ENCODE peak calls at places on chromosomes 5 and 9, in six cellular contexts. S is aorta; M is right cardiac atrium; C is stomach; Q is WERI-Rb-1; X is stimulated activated CD4-positive, alpha-beta T cell treated with anti-CD3 and anti-CD28 coated beads, Interleukin-2, amount 100 ng/mL, for 48 hours. H is an unnamed sample.

GRCh38 chr5:33891731-33892418 is at the start of gene ADAMTS12:
- DNase-seq in S (peak), M (peak), C (no peak), Q (no peak), X (no peak), H (peak)

GRCh38 chr5:177142029-177142681 is 8.6 kb downstream of the NSD1 start:
- DNase-seq in S (no peak), M (no peak), C (no peak), Q (no peak), X (no peak), H (no peak)

GRCh38 chr9:91117959-91118651 is 243.6 kb downstream of the AUH start:
- DNase-seq in S (peak), M (peak), C (peak), Q (peak), X (no peak), H (no peak)

GRCh38 chr9:36946653-36947052 is 87.4 kb downstream of the PAX5 start:
- DNase-seq in S (no peak), M (no peak), C (no peak), Q (no peak), X (no peak), H (no peak)

GRCh38 chr9:116633444-116633843 is 53.7 kb upstream of the TRIM32 start:
- DNase-seq in S (no peak), M (no peak), C (no peak), Q (no peak), X (no peak), H (no peak)

GRCh38 chr5:139657363-139658321 is 9.5 kb downstream of the CXXC5 start:
- DNase-seq in S (no peak), M (peak), C (no peak), Q (no peak), X (no peak), H (no peak)

GRCh38 chr5:154421868-154422267 is 23.9 kb upstream of the SAP30L start:
- DNase-seq in S (no peak), M (no peak), C (no peak), Q (peak), X (no peak), H (no peak)

GRCh38 chr5:175847061-175847460 is 24.3 kb upstream of the CPLX2 start:
- DNase-seq in S (no peak), M (no peak), C (no peak), Q (no peak), X (no peak), H (no peak)

GRCh38 chr5:170632985-170633234 is 129.1 kb downstream of the KCNIP1 start:
- DNase-seq in S (peak), M (peak), C (peak), Q (peak), X (peak), H (peak)

GRCh38 chr9:36100532-36100931 is 36.0 kb upstream of the GLIPR2 start:
- DNase-seq in S (no peak), M (no peak), C (no peak), Q (no peak), X (no peak), H (no peak)

GRCh38 chr9:22060831-22061383 is 51.8 kb upstream of the CDKN2B start:
- DNase-seq in S (no peak), M (peak), C (no peak), Q (no peak), X (no peak), H (no peak)

GRCh38 chr5:166488560-166488959 is 1802.9 kb upstream of the WWC1 start:
- DNase-seq in S (no peak), M (no peak), C (no peak), Q (no peak), X (no peak), H (no peak)

GRCh38 chr5:109496112-109496511 is 86.3 kb upstream of the PJA2 start:
- DNase-seq in S (no peak), M (no peak), C (no peak), Q (no peak), X (no peak), H (no peak)

GRCh38 chr5:1216211-1216917 is 8.8 kb upstream of the SLC6A18 start:
- DNase-seq in S (peak), M (peak), C (no peak), Q (no peak), X (no peak), H (no peak)

GRCh38 chr5:174229068-174229467 is 183.6 kb downstream of the NSG2 start:
- DNase-seq in S (no peak), M (no peak), C (no peak), Q (no peak), X (no peak), H (no peak)

GRCh38 chr5:137199966-137200365 is 299.2 kb downstream of the SPOCK1 start:
- DNase-seq in S (no peak), M (no peak), C (no peak), Q (no peak), X (no peak), H (no peak)

GRCh38 chr5:88952344-88952743 is 69.4 kb upstream of the MEF2C start:
- DNase-seq in S (no peak), M (no peak), C (no peak), Q (no peak), X (no peak), H (no peak)

GRCh38 chr5:57703726-57704125 is 221.1 kb upstream of the ACTBL2 start:
- DNase-seq in S (no peak), M (no peak), C (no peak), Q (no peak), X (no peak), H (no peak)

GRCh38 chr5:159175547-159175946 is 33.8 kb downstream of the RNF145 start:
- DNase-seq in S (no peak), M (no peak), C (no peak), Q (no peak), X (no peak), H (no peak)